ENCODE peak calls at places on chromosomes 13 and 19, in nine cellular contexts. M is activated naive CD4-positive, alpha-beta T cell treated with anti-CD3 and anti-CD28 coated beads, Interleukin-2, amount 10 ng/mL, durations not matched to agents 7 days and 5 days; J is body of pancreas; A is activated effector memory CD4-positive, alpha-beta T cell treated with Interleukin-2 at 50 U/mL for 16 hours; D is HT1080; Y is cardiac muscle cell; G is substantia nigra; X is progenitor cell of endocrine pancreas; R is frontal cortex. T is an unnamed sample.

GRCh38 chr19:12867120-12868099 is 13.8 kb downstream of the DNASE2 start:
- DNase-seq in M (peak), J (peak), A (peak), D (no peak), Y (peak), G (no peak), X (peak), R (peak), T (no peak)

GRCh38 chr19:5607318-5608270 is 15.0 kb downstream of the SAFB2 start:
- DNase-seq in M (no peak), J (no peak), A (no peak), D (no peak), Y (no peak), G (no peak), X (no peak), R (no peak), T (no peak)

GRCh38 chr13:43293561-43293960 is 270.2 kb downstream of the DNAJC15 start:
- DNase-seq in M (no peak), J (no peak), A (no peak), D (no peak), Y (no peak), G (no peak), X (no peak), R (no peak), T (no peak)

GRCh38 chr13:103517066-103517767 is 451.0 kb upstream of the SLC10A2 start:
- DNase-seq in M (no peak), J (no peak), A (no peak), D (no peak), Y (no peak), G (no peak), X (no peak), R (no peak), T (no peak)

GRCh38 chr13:51714663-51715168 is 89.2 kb downstream of the DHRS12 start:
- DNase-seq in M (no peak), J (no peak), A (no peak), D (peak), Y (no peak), G (no peak), X (no peak), R (no peak), T (peak)

GRCh38 chr13:100247937-100248336 is 159.0 kb downstream of the PCCA start:
- DNase-seq in M (no peak), J (no peak), A (no peak), D (no peak), Y (no peak), G (no peak), X (no peak), R (no peak), T (no peak)

GRCh38 chr13:31978021-31978420 is 53.6 kb upstream of the FRY start:
- DNase-seq in M (no peak), J (peak), A (no peak), D (no peak), Y (no peak), G (no peak), X (no peak), R (no peak), T (no peak)

GRCh38 chr13:26254583-26255102 is 714 bp downstream of the CDK8 start:
- DNase-seq in M (peak), J (peak), A (peak), D (peak), Y (peak), G (peak), X (peak), R (peak), T (peak)

GRCh38 chr13:51225034-51225433 is 2.8 kb downstream of the FAM124A start:
- DNase-seq in M (no peak), J (no peak), A (no peak), D (no peak), Y (no peak), G (no peak), X (no peak), R (no peak), T (no peak)

GRCh38 chr19:40831502-40832430 is 18.5 kb downstream of the CYP2A6 start:
- DNase-seq in M (no peak), J (peak), A (no peak), D (peak), Y (peak), G (no peak), X (no peak), R (no peak), T (peak)

GRCh38 chr13:106819413-106820180 is 251.7 kb upstream of the ARGLU1 start:
- DNase-seq in M (no peak), J (no peak), A (no peak), D (no peak), Y (no peak), G (no peak), X (no peak), R (no peak), T (peak)

GRCh38 chr13:41289463-41289881 is 21.6 kb upstream of the NAA16 start:
- DNase-seq in M (no peak), J (no peak), A (no peak), D (no peak), Y (no peak), G (no peak), X (no peak), R (no peak), T (no peak)

GRCh38 chr19:56476671-56477428 is at the start of gene ZNF667:
- DNase-seq in M (peak), J (peak), A (no peak), D (no peak), Y (peak), G (peak), X (no peak), R (peak), T (no peak)

GRCh38 chr13:97307882-97308624 is 85.9 kb downstream of the MBNL2 start:
- DNase-seq in M (no peak), J (peak), A (no peak), D (peak), Y (peak), G (peak), X (no peak), R (no peak), T (no peak)

GRCh38 chr19:37905936-37906867 is at the start of gene WDR87:
- DNase-seq in M (peak), J (peak), A (peak), D (no peak), Y (peak), G (peak), X (peak), R (peak), T (no peak)

GRCh38 chr19:42313096-42313839 is at the start of gene TMEM145:
- DNase-seq in M (peak), J (peak), A (no peak), D (peak), Y (peak), G (peak), X (peak), R (peak), T (peak)

GRCh38 chr13:36919833-36920611 is at the start of gene SMAD9:
- DNase-seq in M (peak), J (peak), A (no peak), D (peak), Y (peak), G (peak), X (peak), R (peak), T (peak)

GRCh38 chr13:97757807-97758206 is 195.7 kb upstream of the IPO5 start:
- DNase-seq in M (no peak), J (peak), A (no peak), D (no peak), Y (peak), G (no peak), X (no peak), R (no peak), T (no peak)

GRCh38 chr13:99871249-99871898 is 100.2 kb downstream of the ZIC5 start:
- DNase-seq in M (no peak), J (no peak), A (no peak), D (no peak), Y (no peak), G (no peak), X (no peak), R (no peak), T (no peak)

GRCh38 chr19:48341006-48341405 is 15.7 kb downstream of the EMP3 start:
- DNase-seq in M (no peak), J (no peak), A (no peak), D (peak), Y (no peak), G (peak), X (no peak), R (peak), T (no peak)

GRCh38 chr19:23716792-23717191 is 29.8 kb upstream of the ZNF675 start:
- DNase-seq in M (no peak), J (no peak), A (no peak), D (no peak), Y (no peak), G (no peak), X (no peak), R (no peak), T (peak)

GRCh38 chr13:50352720-50353491 is 337.7 kb downstream of the KCNRG start:
- DNase-seq in M (no peak), J (no peak), A (no peak), D (no peak), Y (no peak), G (no peak), X (no peak), R (no peak), T (no peak)

GRCh38 chr19:29858000-29858596 is 46.3 kb downstream of the CCNE1 start:
- DNase-seq in M (peak), J (peak), A (peak), D (no peak), Y (no peak), G (no peak), X (peak), R (no peak), T (peak)

GRCh38 chr19:6276447-6276846 is 3.3 kb downstream of the MLLT1 start:
- DNase-seq in M (no peak), J (peak), A (no peak), D (no peak), Y (peak), G (no peak), X (no peak), R (no peak), T (no peak)

GRCh38 chr19:44757735-44758505 is 9.4 kb downstream of the BCL3 start:
- DNase-seq in M (no peak), J (peak), A (no peak), D (no peak), Y (peak), G (no peak), X (peak), R (peak), T (no peak)

GRCh38 chr19:33225458-33225925 is at the start of gene SLC7A10:
- DNase-seq in M (no peak), J (no peak), A (no peak), D (no peak), Y (peak), G (no peak), X (no peak), R (peak), T (no peak)

GRCh38 chr19:4368128-4368820 is 24.9 kb downstream of the MPND start:
- DNase-seq in M (peak), J (no peak), A (no peak), D (no peak), Y (peak), G (no peak), X (no peak), R (no peak), T (no peak)